ENCODE peak calls at places on chromosome 16, in five cellular contexts. Z, B, K, R and T are unnamed samples.

GRCh38 chr16:57720142-57720575 is 15.4 kb upstream of the KATNB1 start:
- DNase-seq in Z (no peak), B (peak), K (peak), R (peak), T (peak)

GRCh38 chr16:54883358-54883757 is 47.3 kb upstream of the IRX5 start:
- DNase-seq in Z (no peak), B (no peak), K (no peak), R (no peak), T (no peak)

GRCh38 chr16:68605746-68606145 is 39.4 kb upstream of the CDH3 start:
- DNase-seq in Z (no peak), B (peak), K (no peak), R (no peak), T (no peak)

GRCh38 chr16:30953111-30953510 is 4.2 kb downstream of the ORAI3 start:
- DNase-seq in Z (no peak), B (no peak), K (no peak), R (no peak), T (no peak)

GRCh38 chr16:70267516-70267915 is 15.8 kb upstream of the EXOSC6 start:
- DNase-seq in Z (no peak), B (peak), K (peak), R (peak), T (peak)

GRCh38 chr16:65122974-65123845 is 1.3 kb upstream of the CDH11 start:
- DNase-seq in Z (no peak), B (peak), K (peak), R (no peak), T (peak)

GRCh38 chr16:68704232-68704867 is 32.7 kb upstream of the CDH1 start:
- DNase-seq in Z (peak), B (peak), K (peak), R (peak), T (peak)

GRCh38 chr16:55179858-55180585 is 144.0 kb upstream of the IRX6 start:
- DNase-seq in Z (no peak), B (no peak), K (no peak), R (no peak), T (no peak)

GRCh38 chr16:53224932-53225533 is 170.2 kb downstream of the CHD9 start:
- DNase-seq in Z (no peak), B (peak), K (no peak), R (no peak), T (peak)

GRCh38 chr16:47905771-47906170 is 250.0 kb downstream of the ABCC12 start:
- DNase-seq in Z (no peak), B (peak), K (no peak), R (no peak), T (peak)